ENCODE peak calls at places on chromosomes 16 and 17, in four cellular contexts. E is IMR-90, F is mesendoderm, G is H1. Z is an unnamed sample.

GRCh38 chr17:30573603-30574175 is 96.5 kb downstream of the GOSR1 start:
- DNase-seq in E (no peak), F (no peak), G (no peak), Z (no peak)

GRCh38 chr16:79476580-79476979 is 124.0 kb downstream of the MAF start:
- DNase-seq in E (no peak), F (no peak), G (no peak), Z (no peak)

GRCh38 chr16:19710991-19711545 is 7.0 kb downstream of the KNOP1 start:
- DNase-seq in E (no peak), F (no peak), G (no peak), Z (no peak)

GRCh38 chr16:1293921-1294656 is 15.3 kb upstream of the UBE2I start:
- DNase-seq in E (no peak), F (no peak), G (no peak), Z (no peak)

GRCh38 chr16:12089492-12090161 is 113.1 kb downstream of the SNX29 start:
- DNase-seq in E (peak; percentile 81), F (peak; percentile 64), G (no peak), Z (peak; percentile 63)

GRCh38 chr16:51353055-51353454 is 202.0 kb upstream of the SALL1 start:
- DNase-seq in E (no peak), F (no peak), G (no peak), Z (no peak)

GRCh38 chr17:38751144-38751802 is 1.3 kb upstream of the PSMB3 start:
- DNase-seq in E (peak; percentile 21), F (peak; percentile 43), G (no peak), Z (no peak)

GRCh38 chr16:74984194-74984669 is 691 bp downstream of the WDR59 start:
- DNase-seq in E (peak; percentile 34), F (no peak), G (no peak), Z (no peak)

GRCh38 chr17:60738287-60738686 is 60.6 kb downstream of the BCAS3 start:
- DNase-seq in E (no peak), F (no peak), G (no peak), Z (no peak)

GRCh38 chr17:50219345-50219744 is 17.9 kb upstream of the COL1A1 start:
- DNase-seq in E (peak; percentile 90), F (no peak), G (no peak), Z (no peak)

GRCh38 chr16:89422527-89422904 is 67.8 kb downstream of the ANKRD11 start:
- DNase-seq in E (peak; percentile 59), F (no peak), G (no peak), Z (no peak)

GRCh38 chr16:56349711-56350161 is 75.6 kb downstream of the AMFR start:
- DNase-seq in E (no peak), F (no peak), G (no peak), Z (no peak)

GRCh38 chr17:72422505-72423285 is 301.9 kb downstream of the SOX9 start:
- DNase-seq in E (peak; percentile 92), F (peak; percentile 73), G (no peak), Z (no peak)

GRCh38 chr17:63276821-63277220 is 169.3 kb downstream of the CYB561 start:
- DNase-seq in E (no peak), F (peak; percentile 33), G (no peak), Z (no peak)

GRCh38 chr17:35890774-35891155 is 10.6 kb upstream of the CCL5 start:
- DNase-seq in E (no peak), F (peak; percentile 27), G (no peak), Z (peak; percentile 43)

GRCh38 chr16:9165601-9166220 is 74.3 kb downstream of the HAPSTR1 start:
- DNase-seq in E (no peak), F (no peak), G (no peak), Z (no peak)

GRCh38 chr17:35930211-35931065 is at the start of gene RDM1:
- DNase-seq in E (peak; percentile 34), F (peak; percentile 92), G (peak; percentile 73), Z (peak; percentile 96)

GRCh38 chr17:79398441-79398840 is 212.4 kb downstream of the RBFOX3 start:
- DNase-seq in E (no peak), F (no peak), G (no peak), Z (no peak)

GRCh38 chr16:15548482-15548891 is 94.5 kb downstream of the MARF1 start:
- DNase-seq in E (peak; percentile 16), F (peak; percentile 39), G (no peak), Z (no peak)

GRCh38 chr17:4134756-4135155 is 8.1 kb downstream of the ZZEF1 start:
- DNase-seq in E (no peak), F (no peak), G (no peak), Z (no peak)

GRCh38 chr16:11084484-11085024 is 140.2 kb downstream of the CLEC16A start:
- DNase-seq in E (peak; percentile 97), F (no peak), G (no peak), Z (no peak)

DNA sequence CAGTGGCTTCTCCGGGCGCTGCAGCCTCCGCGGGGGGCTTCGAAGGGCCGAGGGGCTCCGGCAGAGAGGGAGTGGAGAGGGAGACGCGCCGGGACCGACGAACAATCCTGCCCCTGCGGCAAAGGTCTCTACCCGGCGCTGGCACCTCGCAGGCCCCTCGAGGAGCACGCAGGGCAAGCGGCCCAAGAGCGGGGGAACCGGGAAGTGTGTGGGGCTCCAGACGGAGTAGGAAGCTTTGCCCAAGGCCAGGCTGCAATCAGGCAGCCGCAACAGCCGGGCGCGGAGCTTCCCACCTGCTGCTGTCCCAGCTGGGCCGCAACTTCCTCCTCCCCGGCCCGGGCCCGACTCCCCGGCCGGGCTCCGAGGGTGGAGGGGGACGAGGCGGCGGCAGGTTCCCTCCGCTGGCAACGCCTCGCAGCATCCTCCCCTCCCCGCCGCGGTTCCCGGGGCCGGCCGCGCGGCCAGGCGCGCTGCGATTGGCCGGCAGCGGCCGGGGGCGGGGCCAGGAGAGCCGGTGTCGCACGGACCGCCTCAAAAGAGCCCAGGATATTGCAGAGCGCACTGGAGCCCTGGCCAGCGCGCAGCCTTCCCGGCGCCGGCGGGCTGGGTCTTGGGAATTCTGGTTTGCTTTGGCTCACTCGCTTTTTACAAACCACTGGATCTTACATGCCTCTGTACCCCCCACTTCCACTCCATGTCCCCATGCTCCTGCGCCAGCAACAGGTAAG is at the start of gene KCNJ2:
- DNase-seq in E (peak; percentile 79), F (peak; percentile 91), G (peak; percentile 56), Z (peak; percentile 95)
- H4K5ac ChIP-seq in E (peak within 1 kb of the TSS; percentile 3), F (no peak within 1 kb of the TSS), G (no peak within 1 kb of the TSS), Z (no peak within 1 kb of the TSS)

DNA sequence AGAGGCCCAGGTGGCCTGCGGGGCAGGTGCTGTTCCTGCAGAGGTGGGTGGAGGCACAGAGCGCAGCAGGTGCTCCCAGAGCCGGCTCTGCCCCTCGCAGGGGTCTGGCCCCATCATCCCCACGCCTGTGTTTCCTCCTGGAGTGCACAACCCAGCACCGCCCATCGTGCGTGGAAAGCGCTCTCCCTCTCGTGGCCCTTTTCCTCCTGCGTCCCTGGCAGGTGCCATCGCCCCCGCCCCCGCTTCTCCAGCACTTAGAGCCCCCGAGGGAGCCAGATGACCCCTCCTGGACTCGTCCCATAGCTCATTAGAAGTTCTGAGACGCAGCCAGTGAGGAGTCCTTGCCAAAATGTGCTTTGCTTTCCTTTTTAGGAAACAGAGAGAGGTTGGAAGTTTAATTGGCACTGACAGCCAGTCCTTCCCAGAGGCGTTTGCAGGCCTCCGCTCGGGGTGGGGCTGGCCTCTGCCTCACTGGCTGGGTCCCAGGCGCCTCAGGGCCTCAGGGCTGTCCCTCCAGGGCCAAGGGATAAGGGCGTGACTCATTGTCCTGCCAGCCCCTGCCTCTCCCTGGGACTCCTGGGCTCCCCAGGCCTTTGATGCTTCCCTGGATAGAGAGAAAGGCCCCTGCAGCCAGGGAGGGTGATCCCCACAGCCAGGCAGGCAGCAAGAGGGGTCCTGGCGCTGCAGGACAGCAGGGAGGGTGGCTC is 32.2 kb upstream of the CHMP6 start:
- DNase-seq in E (peak; percentile 48), F (no peak), G (no peak), Z (no peak)
- H4K5ac ChIP-seq in E (peak overlapping the region; percentile 45), F (no peak overlapping the region), G (no peak overlapping the region), Z (no peak overlapping the region)

GRCh38 chr16:53476867-53477266 is 26.1 kb downstream of the AKTIP start:
- DNase-seq in E (no peak), F (no peak), G (no peak), Z (no peak)
- H4K5ac ChIP-seq in E (no peak overlapping the region), F (no peak overlapping the region), G (no peak overlapping the region), Z (no peak overlapping the region)

GRCh38 chr17:34638526-34639260 is 59.3 kb downstream of the TMEM132E start:
- DNase-seq in E (no peak), F (no peak), G (no peak), Z (no peak)
- H4K5ac ChIP-seq in E (no peak overlapping the region), F (no peak overlapping the region), G (no peak overlapping the region), Z (no peak overlapping the region)

DNA sequence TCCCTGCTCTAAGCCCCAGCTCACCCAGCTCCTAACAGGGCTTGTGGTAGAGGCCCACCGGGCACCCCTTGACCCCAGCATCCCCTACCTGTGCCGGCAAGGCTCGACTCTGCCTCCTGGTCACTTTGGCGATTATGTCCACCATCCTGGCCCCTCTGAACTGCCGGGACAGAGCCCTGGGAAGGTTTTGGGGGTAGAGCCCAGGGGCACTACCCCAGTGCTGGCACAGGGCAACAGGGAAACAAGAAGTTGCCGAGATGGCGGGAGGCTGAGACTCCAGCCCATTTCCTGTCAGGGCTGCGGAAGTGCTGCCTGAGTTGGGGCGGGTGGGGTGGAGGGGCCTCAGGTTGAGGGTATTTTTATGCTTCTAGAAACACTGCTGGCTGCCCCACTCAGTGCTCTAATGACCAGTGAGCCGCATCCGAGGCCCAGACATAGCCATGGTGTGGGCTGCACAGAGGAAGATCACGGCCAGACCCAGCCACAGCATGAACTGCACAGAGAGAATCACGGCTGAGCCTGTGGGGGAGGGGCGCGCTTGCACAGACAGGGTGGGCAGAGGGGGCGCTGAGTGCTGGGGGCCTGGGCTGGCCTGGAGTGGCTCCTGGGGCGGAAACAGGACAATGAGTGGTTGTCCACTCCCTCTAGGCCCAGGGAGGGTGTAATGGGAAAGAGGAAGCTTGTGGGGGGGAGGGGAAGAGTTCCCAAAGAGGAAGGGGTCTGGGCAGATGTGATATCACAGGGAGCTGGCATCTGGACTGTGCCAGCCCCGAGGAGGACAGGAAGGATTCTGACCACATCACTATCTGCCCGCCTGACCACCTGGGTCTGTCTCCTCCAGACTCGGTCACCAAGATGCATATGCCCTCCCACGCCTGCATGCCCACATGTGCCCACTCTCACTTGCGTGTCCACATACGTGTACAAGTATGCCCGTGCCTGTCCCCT is 22.3 kb downstream of the ARHGAP27 start:
- DNase-seq in E (no peak), F (no peak), G (no peak), Z (no peak)
- H4K5ac ChIP-seq in E (no peak overlapping the region), F (no peak overlapping the region), G (no peak overlapping the region), Z (no peak overlapping the region)

GRCh38 chr17:13698832-13699231 is 97.1 kb upstream of the HS3ST3A1 start:
- DNase-seq in E (no peak), F (peak; percentile 77), G (no peak), Z (peak; percentile 74)

GRCh38 chr17:13694934-13695333 is 93.2 kb upstream of the HS3ST3A1 start:
- DNase-seq in E (no peak), F (no peak), G (no peak), Z (no peak)

GRCh38 chr17:13704333-13704732 is 102.6 kb upstream of the HS3ST3A1 start:
- DNase-seq in E (peak; percentile 75), F (no peak), G (no peak), Z (no peak)

GRCh38 chr17:13702266-13702665 is 100.5 kb upstream of the HS3ST3A1 start:
- DNase-seq in E (peak; percentile 52), F (no peak), G (no peak), Z (no peak)

GRCh38 chr17:13699261-13699660 is 97.5 kb upstream of the HS3ST3A1 start:
- DNase-seq in E (no peak), F (no peak), G (no peak), Z (no peak)
- H4K5ac ChIP-seq in E (no peak overlapping the region), F (no peak overlapping the region), G (no peak overlapping the region), Z (peak overlapping the region; percentile 30)

Z was measured in H9.